ENCODE peak calls at places on chromosomes 11 and 22, in six cellular contexts. C, U, Z, I, S and D are unnamed samples.

GRCh38 chr11:7524831-7525230 is 11.0 kb downstream of the PPFIBP2 start:
- DNase-seq in Z (no peak), S (no peak), U (no peak), I (no peak), C (no peak), D (no peak)

GRCh38 chr11:32751381-32751780 is 43.1 kb downstream of the CCDC73 start:
- DNase-seq in S (no peak), I (no peak), C (no peak), Z (no peak), U (no peak), D (no peak)

GRCh38 chr22:31616315-31616980 is 45.6 kb downstream of the PISD start:
- DNase-seq in S (no peak), C (peak; percentile 74), I (no peak), U (no peak), Z (no peak), D (no peak)

GRCh38 chr11:11845066-11845465 is 3.3 kb downstream of the USP47 start:
- DNase-seq in C (no peak), S (no peak), Z (no peak), U (no peak), I (no peak), D (no peak)

GRCh38 chr22:49999901-50000586 is 12.5 kb downstream of the IL17REL start:
- DNase-seq in U (no peak), C (peak; percentile 61), Z (peak; percentile 64), I (no peak), S (peak; percentile 1), D (no peak)

GRCh38 chr22:44387486-44387885 is 74.7 kb upstream of the SHISAL1 start:
- DNase-seq in I (no peak), Z (no peak), S (no peak), U (no peak), C (no peak), D (no peak)

GRCh38 chr11:129639300-129639699 is 176.3 kb upstream of the TMEM45B start:
- DNase-seq in I (no peak), Z (no peak), C (no peak), S (peak; percentile 50), U (no peak), D (peak; percentile 57)

GRCh38 chr22:49983148-49984042 is 22.8 kb downstream of the PIM3 start:
- DNase-seq in I (no peak), U (no peak), Z (peak; percentile 78), C (peak; percentile 71), S (no peak), D (no peak)

GRCh38 chr11:69585385-69585784 is 55.6 kb upstream of the CCND1 start:
- DNase-seq in S (no peak), Z (no peak), I (no peak), C (no peak), U (no peak), D (no peak)

GRCh38 chr11:70540196-70540595 is 141.9 kb downstream of the CTTN start:
- DNase-seq in C (peak; percentile 82), S (no peak), I (no peak), Z (peak; percentile 39), U (no peak), D (no peak)

GRCh38 chr11:86136542-86136941 is 67.7 kb upstream of the PICALM start:
- DNase-seq in Z (no peak), U (no peak), C (no peak), S (no peak), I (no peak), D (no peak)

GRCh38 chr11:70099578-70100282 is 21.6 kb downstream of the ANO1 start:
- DNase-seq in S (no peak), C (peak; percentile 94), I (no peak), U (no peak), Z (peak; percentile 74), D (peak; percentile 52)

GRCh38 chr11:1209371-1210057 is 13.4 kb upstream of the MUC5B start:
- DNase-seq in Z (peak; percentile 35), U (no peak), S (no peak), C (peak; percentile 49), I (no peak), D (no peak)

GRCh38 chr11:34886609-34887008 is 29.6 kb downstream of the APIP start:
- DNase-seq in U (no peak), I (no peak), C (no peak), Z (no peak), S (no peak), D (no peak)

GRCh38 chr11:43278302-43278956 is 33.4 kb upstream of the API5 start:
- DNase-seq in Z (no peak), S (peak; percentile 52), C (peak; percentile 65), I (no peak), U (no peak), D (peak; percentile 52)

GRCh38 chr11:21511835-21512440 is 680.9 kb upstream of the ANO5 start:
- DNase-seq in U (no peak), I (no peak), S (no peak), Z (no peak), C (no peak), D (no peak)

GRCh38 chr11:8794677-8795103 is 112.1 kb downstream of the RPL27A start:
- DNase-seq in Z (no peak), U (no peak), S (no peak), I (no peak), C (no peak), D (no peak)

GRCh38 chr11:416757-417621 is 2.2 kb upstream of the SIGIRR start:
- DNase-seq in S (peak; percentile 62), U (no peak), I (no peak), Z (peak; percentile 89), C (peak; percentile 97), D (peak; percentile 68)

GRCh38 chr22:45877036-45877380 is 100.0 kb downstream of the WNT7B start:
- DNase-seq in U (no peak), Z (no peak), S (no peak), C (no peak), I (no peak), D (no peak)